ENCODE peak calls at places on chromosome 4, in seven cellular contexts. One of them, this sample, is unnamed.
A peak's percentile ranks its signal among the peaks of the same experiment; 100 is the strongest.

GRCh38 chr4:158667651-158668198 is 4.0 kb downstream of the C4orf46 start:
- DNase-seq in SK-N-SH: peak; percentile 74
- DNase-seq in upper lobe of left lung: no peak
- DNase-seq in GM12878: no peak
- DNase-seq in upper lobe of right lung: no peak
- DNase-seq in neural progenitor cell: no peak
- DNase-seq in uterus: no peak
- DNase-seq in this sample: peak; percentile 21

GRCh38 chr4:25792200-25792791 is 70.5 kb downstream of the SEL1L3 start:
- DNase-seq in uterus: no peak
- DNase-seq in GM12878: no peak
- DNase-seq in neural progenitor cell: peak; percentile 46
- DNase-seq in upper lobe of right lung: no peak
- DNase-seq in SK-N-SH: peak; percentile 50
- DNase-seq in upper lobe of left lung: peak; percentile 61
- DNase-seq in this sample: peak; percentile 48

GRCh38 chr4:34271479-34272355 is 1972.6 kb downstream of the ARAP2 start:
- DNase-seq in GM12878: no peak
- DNase-seq in uterus: no peak
- DNase-seq in SK-N-SH: no peak
- DNase-seq in upper lobe of left lung: no peak
- DNase-seq in upper lobe of right lung: no peak
- DNase-seq in neural progenitor cell: no peak
- DNase-seq in this sample: peak; percentile 12

GRCh38 chr4:83113429-83113786 is 1.1 kb downstream of the PLAC8 start:
- DNase-seq in SK-N-SH: no peak
- DNase-seq in uterus: no peak
- DNase-seq in upper lobe of right lung: no peak
- DNase-seq in upper lobe of left lung: no peak
- DNase-seq in neural progenitor cell: no peak
- DNase-seq in GM12878: no peak
- DNase-seq in this sample: peak; percentile 18

GRCh38 chr4:158769175-158769831 is 477 bp downstream of the FNIP2 start:
- DNase-seq in upper lobe of left lung: peak; percentile 55
- DNase-seq in GM12878: no peak
- DNase-seq in neural progenitor cell: no peak
- DNase-seq in SK-N-SH: no peak
- DNase-seq in upper lobe of right lung: peak; percentile 76
- DNase-seq in uterus: peak; percentile 44
- DNase-seq in this sample: peak; percentile 35

GRCh38 chr4:139918591-139918990 is 235.4 kb downstream of the MAML3 start:
- DNase-seq in SK-N-SH: no peak
- DNase-seq in upper lobe of left lung: no peak
- DNase-seq in GM12878: no peak
- DNase-seq in upper lobe of right lung: no peak
- DNase-seq in uterus: no peak
- DNase-seq in neural progenitor cell: no peak
- DNase-seq in this sample: no peak

GRCh38 chr4:1628892-1629703 is 55.0 kb downstream of the FAM53A start:
- DNase-seq in uterus: peak; percentile 58
- DNase-seq in neural progenitor cell: peak; percentile 81
- DNase-seq in GM12878: no peak
- DNase-seq in upper lobe of right lung: peak; percentile 84
- DNase-seq in SK-N-SH: peak; percentile 91
- DNase-seq in upper lobe of left lung: peak; percentile 62
- DNase-seq in this sample: peak; percentile 88

GRCh38 chr4:140870427-140870826 is 114.2 kb upstream of the TBC1D9 start:
- DNase-seq in neural progenitor cell: no peak
- DNase-seq in GM12878: no peak
- DNase-seq in upper lobe of left lung: no peak
- DNase-seq in uterus: no peak
- DNase-seq in SK-N-SH: no peak
- DNase-seq in upper lobe of right lung: no peak
- DNase-seq in this sample: no peak

GRCh38 chr4:141346144-141346543 is 125.4 kb downstream of the ZNF330 start:
- DNase-seq in uterus: no peak
- DNase-seq in upper lobe of left lung: no peak
- DNase-seq in GM12878: no peak
- DNase-seq in SK-N-SH: peak; percentile 66
- DNase-seq in upper lobe of right lung: no peak
- DNase-seq in neural progenitor cell: peak; percentile 7
- DNase-seq in this sample: peak; percentile 79

GRCh38 chr4:171181090-171181489 is 632.1 kb upstream of the GALNTL6 start:
- DNase-seq in SK-N-SH: no peak
- DNase-seq in GM12878: no peak
- DNase-seq in upper lobe of left lung: no peak
- DNase-seq in neural progenitor cell: no peak
- DNase-seq in uterus: no peak
- DNase-seq in upper lobe of right lung: no peak
- DNase-seq in this sample: no peak

GRCh38 chr4:123997116-123997515 is 600.5 kb downstream of the SPRY1 start:
- DNase-seq in SK-N-SH: no peak
- DNase-seq in upper lobe of left lung: no peak
- DNase-seq in uterus: no peak
- DNase-seq in upper lobe of right lung: no peak
- DNase-seq in GM12878: no peak
- DNase-seq in neural progenitor cell: peak; percentile 82
- DNase-seq in this sample: peak; percentile 16

GRCh38 chr4:183284965-183285364 is 35.1 kb downstream of the CLDN22 start:
- DNase-seq in upper lobe of right lung: no peak
- DNase-seq in neural progenitor cell: no peak
- DNase-seq in SK-N-SH: no peak
- DNase-seq in upper lobe of left lung: no peak
- DNase-seq in GM12878: no peak
- DNase-seq in uterus: no peak
- DNase-seq in this sample: no peak

GRCh38 chr4:48635310-48635709 is 144.8 kb downstream of the FRYL start:
- DNase-seq in uterus: no peak
- DNase-seq in upper lobe of right lung: no peak
- DNase-seq in neural progenitor cell: no peak
- DNase-seq in SK-N-SH: no peak
- DNase-seq in upper lobe of left lung: no peak
- DNase-seq in GM12878: no peak
- DNase-seq in this sample: no peak

GRCh38 chr4:87032884-87033533 is 98.2 kb downstream of the AFF1 start:
- DNase-seq in uterus: no peak
- DNase-seq in SK-N-SH: no peak
- DNase-seq in upper lobe of right lung: no peak
- DNase-seq in neural progenitor cell: peak; percentile 59
- DNase-seq in upper lobe of left lung: no peak
- DNase-seq in GM12878: no peak
- DNase-seq in this sample: no peak

GRCh38 chr4:147772459-147772969 is 40.6 kb downstream of the ARHGAP10 start:
- DNase-seq in uterus: no peak
- DNase-seq in GM12878: no peak
- DNase-seq in neural progenitor cell: no peak
- DNase-seq in SK-N-SH: no peak
- DNase-seq in upper lobe of left lung: no peak
- DNase-seq in upper lobe of right lung: no peak
- DNase-seq in this sample: peak; percentile 79

GRCh38 chr4:132123870-132124623 is 1025.0 kb upstream of the PCDH10 start:
- DNase-seq in GM12878: peak; percentile 25
- DNase-seq in uterus: no peak
- DNase-seq in neural progenitor cell: no peak
- DNase-seq in upper lobe of left lung: no peak
- DNase-seq in upper lobe of right lung: no peak
- DNase-seq in SK-N-SH: no peak
- DNase-seq in this sample: no peak

GRCh38 chr4:89067407-89067806 is 10.4 kb upstream of the FAM13A start:
- DNase-seq in upper lobe of left lung: no peak
- DNase-seq in upper lobe of right lung: no peak
- DNase-seq in neural progenitor cell: no peak
- DNase-seq in uterus: no peak
- DNase-seq in SK-N-SH: no peak
- DNase-seq in GM12878: no peak
- DNase-seq in this sample: no peak

GRCh38 chr4:181877329-181877848 is 365.8 kb upstream of the TENM3 start:
- DNase-seq in neural progenitor cell: no peak
- DNase-seq in GM12878: no peak
- DNase-seq in upper lobe of right lung: no peak
- DNase-seq in uterus: no peak
- DNase-seq in SK-N-SH: no peak
- DNase-seq in upper lobe of left lung: no peak
- DNase-seq in this sample: peak; percentile 4

GRCh38 chr4:104915864-104916263 is 230.8 kb upstream of the TET2 start:
- DNase-seq in uterus: no peak
- DNase-seq in neural progenitor cell: no peak
- DNase-seq in upper lobe of right lung: no peak
- DNase-seq in upper lobe of left lung: no peak
- DNase-seq in GM12878: no peak
- DNase-seq in SK-N-SH: no peak
- DNase-seq in this sample: no peak

GRCh38 chr4:99857302-99857701 is 36.9 kb downstream of the LAMTOR3 start:
- DNase-seq in SK-N-SH: no peak
- DNase-seq in upper lobe of left lung: no peak
- DNase-seq in uterus: no peak
- DNase-seq in neural progenitor cell: no peak
- DNase-seq in GM12878: no peak
- DNase-seq in upper lobe of right lung: no peak
- DNase-seq in this sample: no peak

GRCh38 chr4:40607224-40607623 is 22.4 kb downstream of the RBM47 start:
- DNase-seq in upper lobe of left lung: no peak
- DNase-seq in neural progenitor cell: no peak
- DNase-seq in upper lobe of right lung: no peak
- DNase-seq in uterus: no peak
- DNase-seq in GM12878: no peak
- DNase-seq in SK-N-SH: no peak
- DNase-seq in this sample: no peak

DNA sequence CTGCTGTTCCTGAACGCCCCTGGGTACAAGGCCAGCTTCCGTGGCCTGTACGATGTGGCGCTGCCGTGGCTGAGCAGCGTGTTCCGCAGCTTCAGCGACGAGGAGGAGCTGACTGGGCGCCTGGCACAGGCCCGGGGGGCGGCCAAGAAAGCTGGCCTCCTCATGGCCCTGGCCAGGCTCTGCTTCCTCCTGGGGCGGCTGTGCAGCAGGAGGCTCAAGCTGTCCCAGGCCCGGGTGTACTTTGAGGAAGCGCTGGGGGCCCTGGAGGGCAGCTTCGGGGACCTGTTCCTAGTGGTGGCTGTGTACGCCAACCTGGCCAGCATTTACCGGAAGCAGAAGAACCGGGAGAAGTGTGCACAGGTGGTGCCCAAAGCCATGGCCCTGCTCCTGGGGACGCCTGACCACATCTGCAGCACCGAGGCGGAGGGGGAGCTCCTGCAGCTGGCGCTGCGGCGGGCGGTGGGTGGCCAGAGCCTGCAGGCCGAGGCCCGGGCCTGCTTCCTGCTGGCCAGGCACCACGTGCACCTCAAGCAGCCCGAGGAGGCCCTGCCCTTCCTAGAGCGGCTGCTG is 28.2 kb downstream of the SH3TC1 start:
- DNase-seq in neural progenitor cell: no peak
- DNase-seq in SK-N-SH: no peak
- DNase-seq in uterus: no peak
- DNase-seq in upper lobe of left lung: no peak
- DNase-seq in GM12878: no peak
- DNase-seq in upper lobe of right lung: no peak
- DNase-seq in this sample: no peak
- H3K9me3 ChIP-seq in neural progenitor cell: no peaks in the 10 kb centered on the region
- H3K9me3 ChIP-seq in SK-N-SH: no peaks in the 10 kb centered on the region
- H3K9me3 ChIP-seq in uterus: no peaks in the 10 kb centered on the region
- H3K9me3 ChIP-seq in upper lobe of left lung: no peaks in the 10 kb centered on the region
- H3K9me3 ChIP-seq in GM12878: no peaks in the 10 kb centered on the region
- H3K9me3 ChIP-seq in upper lobe of right lung: no peaks in the 10 kb centered on the region
- H3K9me3 ChIP-seq in this sample: no peaks in the 10 kb centered on the region

GRCh38 chr4:24203896-24204295 is 314.0 kb upstream of the PPARGC1A start:
- DNase-seq in upper lobe of left lung: no peak
- DNase-seq in neural progenitor cell: no peak
- DNase-seq in SK-N-SH: no peak
- DNase-seq in GM12878: no peak
- DNase-seq in upper lobe of right lung: no peak
- DNase-seq in uterus: no peak
- DNase-seq in this sample: no peak
- H3K9me3 ChIP-seq in upper lobe of left lung: no peaks in the 10 kb centered on the region
- H3K9me3 ChIP-seq in neural progenitor cell: no peaks in the 10 kb centered on the region
- H3K9me3 ChIP-seq in SK-N-SH: no peaks in the 10 kb centered on the region
- H3K9me3 ChIP-seq in GM12878: no peaks in the 10 kb centered on the region
- H3K9me3 ChIP-seq in upper lobe of right lung: no peaks in the 10 kb centered on the region
- H3K9me3 ChIP-seq in uterus: no peaks in the 10 kb centered on the region
- H3K9me3 ChIP-seq in this sample: no peaks in the 10 kb centered on the region

GRCh38 chr4:56627985-56628384 is 53.1 kb downstream of the HOPX start:
- DNase-seq in GM12878: no peak
- DNase-seq in neural progenitor cell: no peak
- DNase-seq in SK-N-SH: no peak
- DNase-seq in upper lobe of left lung: no peak
- DNase-seq in upper lobe of right lung: no peak
- DNase-seq in uterus: no peak
- DNase-seq in this sample: no peak

GRCh38 chr4:56628592-56628991 is 52.5 kb downstream of the HOPX start:
- DNase-seq in neural progenitor cell: no peak
- DNase-seq in GM12878: no peak
- DNase-seq in SK-N-SH: no peak
- DNase-seq in upper lobe of left lung: no peak
- DNase-seq in uterus: no peak
- DNase-seq in upper lobe of right lung: no peak
- DNase-seq in this sample: no peak

GRCh38 chr4:56626420-56626819 is 54.7 kb downstream of the HOPX start:
- DNase-seq in upper lobe of right lung: no peak
- DNase-seq in GM12878: no peak
- DNase-seq in neural progenitor cell: no peak
- DNase-seq in uterus: no peak
- DNase-seq in upper lobe of left lung: no peak
- DNase-seq in SK-N-SH: no peak
- DNase-seq in this sample: no peak

GRCh38 chr4:56626963-56627362 is 54.1 kb downstream of the HOPX start:
- DNase-seq in GM12878: no peak
- DNase-seq in upper lobe of right lung: no peak
- DNase-seq in neural progenitor cell: no peak
- DNase-seq in upper lobe of left lung: no peak
- DNase-seq in SK-N-SH: no peak
- DNase-seq in uterus: no peak
- DNase-seq in this sample: no peak

DNA sequence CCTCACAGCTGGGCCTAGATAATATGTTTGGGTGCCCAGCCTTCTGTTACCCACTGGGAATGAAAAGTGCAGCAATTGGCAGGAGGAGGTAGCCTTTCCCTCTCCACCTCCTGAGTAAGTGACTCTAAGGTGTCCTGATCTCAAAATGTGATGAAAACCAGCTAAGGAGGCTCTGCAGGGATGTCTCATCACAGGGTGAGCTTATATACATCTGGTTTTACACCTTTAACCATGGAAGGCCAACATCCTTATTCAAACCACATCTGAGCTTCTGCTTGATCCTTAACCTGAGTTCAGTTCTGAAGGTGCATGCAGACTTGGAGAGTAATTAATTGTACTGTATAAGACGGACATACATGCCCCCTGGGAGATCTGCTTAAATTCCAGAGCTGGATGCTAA is 53.7 kb downstream of the HOPX start:
- DNase-seq in upper lobe of left lung: no peak
- DNase-seq in GM12878: no peak
- DNase-seq in uterus: no peak
- DNase-seq in SK-N-SH: no peak
- DNase-seq in neural progenitor cell: no peak
- DNase-seq in upper lobe of right lung: no peak
- DNase-seq in this sample: no peak
- H3K9me3 ChIP-seq in upper lobe of left lung: peaks cover 16% of the 10 kb centered on the region
- H3K9me3 ChIP-seq in GM12878: peaks cover 1% of the 10 kb centered on the region
- H3K9me3 ChIP-seq in uterus: no peaks in the 10 kb centered on the region
- H3K9me3 ChIP-seq in SK-N-SH: no peaks in the 10 kb centered on the region
- H3K9me3 ChIP-seq in neural progenitor cell: no peaks in the 10 kb centered on the region
- H3K9me3 ChIP-seq in upper lobe of right lung: no peaks in the 10 kb centered on the region
- H3K9me3 ChIP-seq in this sample: no peaks in the 10 kb centered on the region

GRCh38 chr4:155832664-155833063 is 33.4 kb downstream of the ASIC5 start:
- DNase-seq in GM12878: no peak
- DNase-seq in SK-N-SH: no peak
- DNase-seq in neural progenitor cell: no peak
- DNase-seq in uterus: no peak
- DNase-seq in upper lobe of right lung: no peak
- DNase-seq in upper lobe of left lung: no peak
- DNase-seq in this sample: no peak

GRCh38 chr4:155837203-155837796 is 28.8 kb downstream of the ASIC5 start:
- DNase-seq in SK-N-SH: no peak
- DNase-seq in upper lobe of left lung: no peak
- DNase-seq in upper lobe of right lung: no peak
- DNase-seq in neural progenitor cell: no peak
- DNase-seq in GM12878: no peak
- DNase-seq in uterus: no peak
- DNase-seq in this sample: no peak
- H3K9me3 ChIP-seq in SK-N-SH: no peaks in the 10 kb centered on the region
- H3K9me3 ChIP-seq in upper lobe of left lung: no peaks in the 10 kb centered on the region
- H3K9me3 ChIP-seq in upper lobe of right lung: no peaks in the 10 kb centered on the region
- H3K9me3 ChIP-seq in neural progenitor cell: no peaks in the 10 kb centered on the region
- H3K9me3 ChIP-seq in GM12878: no peaks in the 10 kb centered on the region
- H3K9me3 ChIP-seq in uterus: no peaks in the 10 kb centered on the region
- H3K9me3 ChIP-seq in this sample: no peaks in the 10 kb centered on the region

This sample was measured in SJCRH30.